ENCODE peak calls at places on chromosomes 5 and 9, in seven cellular contexts. U is AG04449; L is activated T-cell treated with anti-CD3 and anti-CD28 coated beads for 1 hour; I is AG08396; F is heart left ventricle; Q is activated CD4-positive, alpha-beta T cell treated with anti-CD3 and anti-CD28 coated beads, Interleukin-2, amount 50 U/mL, for 48 hours; K is NCI-H2081. D is an unnamed sample.

GRCh38 chr5:72470817-72471216 is 36.4 kb downstream of the ZNF366 start:
- DNase-seq in U (no peak), L (no peak), I (peak), F (no peak), Q (no peak), K (no peak), D (no peak)

GRCh38 chr9:121852241-121852640 is 200.8 kb downstream of the DAB2IP start:
- DNase-seq in U (no peak), L (no peak), I (no peak), F (no peak), Q (no peak), K (no peak), D (no peak)

GRCh38 chr5:157772077-157772613 is 28.6 kb downstream of the LSM11 start:
- DNase-seq in U (no peak), L (no peak), I (no peak), F (no peak), Q (peak), K (no peak), D (no peak)

GRCh38 chr5:115116001-115116400 is 53.7 kb downstream of the TRIM36 start:
- DNase-seq in U (no peak), L (no peak), I (no peak), F (no peak), Q (no peak), K (no peak), D (no peak)

GRCh38 chr9:130419521-130420035 is 25.2 kb upstream of the ASS1 start:
- DNase-seq in U (no peak), L (no peak), I (no peak), F (no peak), Q (no peak), K (no peak), D (no peak)

GRCh38 chr5:177600458-177601018 is 606 bp downstream of the B4GALT7 start:
- DNase-seq in U (no peak), L (no peak), I (no peak), F (no peak), Q (no peak), K (no peak), D (no peak)

GRCh38 chr5:759781-760362 is 24.7 kb downstream of the ZDHHC11B start:
- DNase-seq in U (no peak), L (no peak), I (no peak), F (peak), Q (no peak), K (no peak), D (peak)

GRCh38 chr5:23446436-23446835 is 61.0 kb upstream of the PRDM9 start:
- DNase-seq in U (no peak), L (no peak), I (no peak), F (no peak), Q (no peak), K (no peak), D (no peak)

GRCh38 chr5:119596046-119596445 is 33.3 kb upstream of the FAM170A start:
- DNase-seq in U (no peak), L (no peak), I (no peak), F (no peak), Q (no peak), K (no peak), D (no peak)

GRCh38 chr9:129607026-129607397 is 13.9 kb downstream of the C9orf50 start:
- DNase-seq in U (no peak), L (no peak), I (no peak), F (no peak), Q (no peak), K (no peak), D (no peak)

GRCh38 chr5:72166070-72166979 is 59.0 kb downstream of the MAP1B start:
- DNase-seq in U (no peak), L (no peak), I (no peak), F (peak), Q (no peak), K (peak), D (no peak)

GRCh38 chr5:170277953-170278352 is 19.6 kb downstream of the LCP2 start:
- DNase-seq in U (no peak), L (no peak), I (no peak), F (no peak), Q (no peak), K (no peak), D (no peak)

GRCh38 chr9:129610473-129611301 is 10.2 kb downstream of the C9orf50 start:
- DNase-seq in U (no peak), L (peak), I (peak), F (peak), Q (peak), K (peak), D (peak)

GRCh38 chr9:744790-745456 is 96.6 kb upstream of the DMRT1 start:
- DNase-seq in U (no peak), L (no peak), I (no peak), F (peak), Q (no peak), K (no peak), D (no peak)

GRCh38 chr9:1879501-1879900 is 135.6 kb upstream of the SMARCA2 start:
- DNase-seq in U (no peak), L (no peak), I (no peak), F (no peak), Q (peak), K (no peak), D (no peak)

GRCh38 chr9:78566948-78567675 is 270.2 kb downstream of the PSAT1 start:
- DNase-seq in U (no peak), L (no peak), I (peak), F (no peak), Q (no peak), K (no peak), D (no peak)

D was measured in left lung.